ENCODE peak calls at places on chromosomes 11 and 22, in eight cellular contexts. B is NCI-H1417; S is NCI-H1105 treated with DMSO at 0.1 percent for 48 hours; N is foreskin melanocyte; X is HCEC 1CT; I is CD4-positive, CD25-positive, alpha-beta regulatory T cell; J is NCI-H460; G is stomach. H is an unnamed sample.
A peak's percentile ranks its signal among the peaks of the same experiment; 100 is the strongest.

GRCh38 chr11:106466441-106467190 is 389.2 kb downstream of the AASDHPPT start:
- DNase-seq in B (peak; percentile 61), S (no peak), N (no peak), X (peak; percentile 89), I (no peak), J (no peak), G (no peak), H (no peak)

GRCh38 chr11:1361882-1362281 is 27.9 kb upstream of the BRSK2 start:
- DNase-seq in B (no peak), S (no peak), N (no peak), X (no peak), I (no peak), J (no peak), G (no peak), H (no peak)

GRCh38 chr11:12220305-12220704 is 109.9 kb downstream of the MICAL2 start:
- DNase-seq in B (no peak), S (no peak), N (no peak), X (no peak), I (no peak), J (no peak), G (peak; percentile 67), H (no peak)

GRCh38 chr11:12868315-12869073 is 140.6 kb upstream of the RASSF10 start:
- DNase-seq in B (no peak), S (no peak), N (peak; percentile 45), X (peak; percentile 33), I (no peak), J (no peak), G (no peak), H (peak; percentile 56)

GRCh38 chr11:117095301-117096139 is 2.7 kb downstream of the SIK3 start:
- DNase-seq in B (no peak), S (no peak), N (no peak), X (peak; percentile 56), I (no peak), J (no peak), G (no peak), H (no peak)

GRCh38 chr11:9072790-9073189 is 18.6 kb downstream of the SCUBE2 start:
- DNase-seq in B (no peak), S (no peak), N (no peak), X (no peak), I (no peak), J (no peak), G (no peak), H (no peak)

GRCh38 chr11:57073121-57073520 is 84.4 kb downstream of the OR5AK2 start:
- DNase-seq in B (no peak), S (no peak), N (no peak), X (peak; percentile 10), I (no peak), J (no peak), G (no peak), H (no peak)

GRCh38 chr22:49953680-49954344 is 6.8 kb upstream of the PIM3 start:
- DNase-seq in B (no peak), S (no peak), N (no peak), X (no peak), I (no peak), J (no peak), G (no peak), H (no peak)

GRCh38 chr22:46824348-46824909 is 62.0 kb downstream of the TBC1D22A start:
- DNase-seq in B (no peak), S (no peak), N (no peak), X (no peak), I (no peak), J (no peak), G (no peak), H (no peak)

GRCh38 chr22:43128928-43129424 is 14.2 kb downstream of the MCAT start:
- DNase-seq in B (peak; percentile 73), S (peak; percentile 80), N (no peak), X (no peak), I (no peak), J (no peak), G (peak; percentile 82), H (no peak)

GRCh38 chr11:5196067-5196466 is 4.4 kb downstream of the OR51V1 start:
- DNase-seq in B (no peak), S (no peak), N (no peak), X (no peak), I (no peak), J (no peak), G (no peak), H (no peak)

GRCh38 chr22:26579331-26579886 is 10.5 kb downstream of the TPST2 start:
- DNase-seq in B (no peak), S (no peak), N (no peak), X (no peak), I (peak; percentile 87), J (no peak), G (peak; percentile 35), H (no peak)

GRCh38 chr22:47012589-47013365 is 250.3 kb downstream of the TBC1D22A start:
- DNase-seq in B (no peak), S (no peak), N (peak; percentile 53), X (no peak), I (no peak), J (no peak), G (no peak), H (no peak)

GRCh38 chr11:109604506-109604905 is 182.5 kb downstream of the C11orf87 start:
- DNase-seq in B (no peak), S (no peak), N (no peak), X (peak; percentile 1), I (no peak), J (no peak), G (no peak), H (no peak)

GRCh38 chr11:68146010-68146540 is 24.9 kb upstream of the CHKA start:
- DNase-seq in B (no peak), S (no peak), N (no peak), X (no peak), I (no peak), J (no peak), G (peak; percentile 99), H (no peak)

GRCh38 chr11:15800121-15800800 is 556.1 kb downstream of the SOX6 start:
- DNase-seq in B (no peak), S (no peak), N (no peak), X (no peak), I (no peak), J (no peak), G (peak; percentile 50), H (peak; percentile 29)

GRCh38 chr22:24592846-24593809 is at the start of gene LRRC75B:
- DNase-seq in B (no peak), S (peak; percentile 48), N (peak; percentile 51), X (peak; percentile 77), I (peak; percentile 27), J (peak; percentile 69), G (peak; percentile 93), H (peak; percentile 87)

GRCh38 chr11:10005955-10006525 is 288.0 kb downstream of the SBF2 start:
- DNase-seq in B (no peak), S (no peak), N (no peak), X (no peak), I (no peak), J (no peak), G (no peak), H (no peak)

GRCh38 chr11:45457649-45458048 is 171.5 kb upstream of the SYT13 start:
- DNase-seq in B (no peak), S (no peak), N (no peak), X (peak; percentile 1), I (no peak), J (peak; percentile 0), G (no peak), H (no peak)

GRCh38 chr22:30325065-30325720 is 1.5 kb downstream of the TBC1D10A start:
- DNase-seq in B (no peak), S (no peak), N (peak; percentile 82), X (peak; percentile 86), I (no peak), J (peak; percentile 16), G (peak; percentile 48), H (peak; percentile 86)

GRCh38 chr22:43467171-43467570 is 55.4 kb downstream of the MPPED1 start:
- DNase-seq in B (no peak), S (peak; percentile 60), N (no peak), X (no peak), I (no peak), J (no peak), G (no peak), H (no peak)

GRCh38 chr11:107576497-107577086 is 11.1 kb upstream of the ALKBH8 start:
- DNase-seq in B (peak; percentile 15), S (peak; percentile 41), N (no peak), X (peak; percentile 47), I (peak; percentile 47), J (peak; percentile 36), G (peak; percentile 58), H (peak; percentile 62)

GRCh38 chr22:29482253-29482652 is 2.2 kb downstream of the NEFH start:
- DNase-seq in B (no peak), S (no peak), N (no peak), X (no peak), I (no peak), J (no peak), G (no peak), H (no peak)

GRCh38 chr11:131852757-131853156 is 482.3 kb downstream of the NTM start:
- DNase-seq in B (no peak), S (no peak), N (no peak), X (no peak), I (no peak), J (no peak), G (no peak), H (no peak)

GRCh38 chr11:73359930-73360742 is 16.1 kb upstream of the RELT start:
- DNase-seq in B (peak; percentile 11), S (no peak), N (no peak), X (peak; percentile 18), I (peak; percentile 20), J (peak; percentile 6), G (no peak), H (peak; percentile 65)

GRCh38 chr11:40321537-40321936 is 1137.9 kb downstream of the LRRC4C start:
- DNase-seq in B (no peak), S (no peak), N (no peak), X (no peak), I (no peak), J (no peak), G (no peak), H (no peak)